ENCODE peak calls at places on chromosomes 2 and 18, in six cellular contexts. One of them, this sample, is unnamed.

GRCh38 chr2:194999771-195000170 is 657.3 kb upstream of the SLC39A10 start:
- DNase-seq in mesendoderm: no peak
- DNase-seq in IMR-90: no peak
- DNase-seq in neuronal stem cell: no peak
- DNase-seq in H9: no peak
- DNase-seq in H1: no peak
- DNase-seq in this sample: no peak

GRCh38 chr2:149038442-149039212 is at the start of gene LYPD6B:
- DNase-seq in mesendoderm: peak
- DNase-seq in IMR-90: no peak
- DNase-seq in neuronal stem cell: no peak
- DNase-seq in H9: peak
- DNase-seq in H1: peak
- DNase-seq in this sample: peak

GRCh38 chr2:30708491-30709290 is 98.6 kb downstream of the CAPN13 start:
- DNase-seq in mesendoderm: no peak
- DNase-seq in IMR-90: peak
- DNase-seq in neuronal stem cell: no peak
- DNase-seq in H9: peak
- DNase-seq in H1: peak
- DNase-seq in this sample: peak

GRCh38 chr2:231602874-231603467 is 10.3 kb downstream of the TEX44 start:
- DNase-seq in mesendoderm: no peak
- DNase-seq in IMR-90: no peak
- DNase-seq in neuronal stem cell: no peak
- DNase-seq in H9: no peak
- DNase-seq in H1: no peak
- DNase-seq in this sample: peak

GRCh38 chr2:127573298-127573697 is 37.8 kb downstream of the MYO7B start:
- DNase-seq in mesendoderm: no peak
- DNase-seq in IMR-90: no peak
- DNase-seq in neuronal stem cell: no peak
- DNase-seq in H9: no peak
- DNase-seq in H1: peak
- DNase-seq in this sample: no peak

GRCh38 chr18:7221424-7222155 is 9.3 kb upstream of the LRRC30 start:
- DNase-seq in mesendoderm: peak
- DNase-seq in IMR-90: peak
- DNase-seq in neuronal stem cell: peak
- DNase-seq in H9: peak
- DNase-seq in H1: peak
- DNase-seq in this sample: peak

GRCh38 chr2:102387763-102388546 is 32.4 kb downstream of the IL18R1 start:
- DNase-seq in mesendoderm: no peak
- DNase-seq in IMR-90: no peak
- DNase-seq in neuronal stem cell: no peak
- DNase-seq in H9: no peak
- DNase-seq in H1: no peak
- DNase-seq in this sample: no peak

GRCh38 chr2:18924905-18925691 is 335.7 kb upstream of the NT5C1B start:
- DNase-seq in mesendoderm: peak
- DNase-seq in IMR-90: peak
- DNase-seq in neuronal stem cell: no peak
- DNase-seq in H9: no peak
- DNase-seq in H1: no peak
- DNase-seq in this sample: no peak

GRCh38 chr18:48367557-48367956 is 41.6 kb downstream of the ZBTB7C start:
- DNase-seq in mesendoderm: no peak
- DNase-seq in IMR-90: no peak
- DNase-seq in neuronal stem cell: no peak
- DNase-seq in H9: peak
- DNase-seq in H1: no peak
- DNase-seq in this sample: no peak

GRCh38 chr18:55830490-55830889 is 242.5 kb upstream of the TCF4 start:
- DNase-seq in mesendoderm: no peak
- DNase-seq in IMR-90: no peak
- DNase-seq in neuronal stem cell: no peak
- DNase-seq in H9: no peak
- DNase-seq in H1: no peak
- DNase-seq in this sample: peak

GRCh38 chr2:45643543-45644542 is 7.6 kb upstream of the PRKCE start:
- DNase-seq in mesendoderm: peak
- DNase-seq in IMR-90: peak
- DNase-seq in neuronal stem cell: peak
- DNase-seq in H9: peak
- DNase-seq in H1: peak
- DNase-seq in this sample: peak

GRCh38 chr2:191150451-191151314 is at the start of gene STAT4:
- DNase-seq in mesendoderm: peak
- DNase-seq in IMR-90: peak
- DNase-seq in neuronal stem cell: no peak
- DNase-seq in H9: peak
- DNase-seq in H1: peak
- DNase-seq in this sample: peak

GRCh38 chr2:144682248-144682647 is 162.3 kb upstream of the ZEB2 start:
- DNase-seq in mesendoderm: no peak
- DNase-seq in IMR-90: no peak
- DNase-seq in neuronal stem cell: no peak
- DNase-seq in H9: no peak
- DNase-seq in H1: no peak
- DNase-seq in this sample: no peak

GRCh38 chr2:6986251-6986893 is 69.2 kb downstream of the RNF144A start:
- DNase-seq in mesendoderm: peak
- DNase-seq in IMR-90: no peak
- DNase-seq in neuronal stem cell: peak
- DNase-seq in H9: no peak
- DNase-seq in H1: no peak
- DNase-seq in this sample: no peak

DNA sequence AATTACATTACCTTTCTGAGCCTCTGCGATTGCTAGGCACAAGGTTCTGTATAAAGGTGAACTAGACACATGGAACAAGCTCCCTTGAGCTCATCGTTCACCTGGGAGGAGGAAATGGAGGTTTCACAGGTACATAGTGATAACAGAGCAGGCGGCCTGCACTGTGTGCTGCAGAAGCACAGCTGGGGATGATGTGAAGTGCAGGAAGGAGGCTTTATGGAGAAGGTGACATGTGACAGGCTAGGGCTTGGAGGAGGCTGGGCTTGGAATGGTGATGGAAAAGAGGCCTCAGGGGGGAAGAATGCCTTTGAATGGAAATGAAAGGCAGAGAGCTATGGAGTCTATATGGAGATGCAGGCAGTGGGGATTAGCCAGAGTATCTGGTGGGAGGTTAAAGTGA is 22.9 kb downstream of the MARCHF4 start:
- DNase-seq in mesendoderm: peak
- DNase-seq in IMR-90: no peak
- DNase-seq in neuronal stem cell: no peak
- DNase-seq in H9: peak
- DNase-seq in H1: no peak
- DNase-seq in this sample: no peak
- H3K23ac ChIP-seq in mesendoderm: no peak
- H3K23ac ChIP-seq in IMR-90: no peak
- H3K23ac ChIP-seq in neuronal stem cell: no peak
- H3K23ac ChIP-seq in H9: no peak
- H3K23ac ChIP-seq in H1: no peak
- H3K23ac ChIP-seq in this sample: no peak

GRCh38 chr2:234488913-234489451 is 7.9 kb downstream of the ARL4C start:
- DNase-seq in mesendoderm: no peak
- DNase-seq in IMR-90: no peak
- DNase-seq in neuronal stem cell: no peak
- DNase-seq in H9: no peak
- DNase-seq in H1: no peak
- DNase-seq in this sample: no peak
- H4K8ac ChIP-seq in mesendoderm: no peak
- H4K8ac ChIP-seq in IMR-90: no peak
- H4K8ac ChIP-seq in neuronal stem cell: no peak
- H4K8ac ChIP-seq in H9: no peak
- H4K8ac ChIP-seq in H1: no peak
- H4K8ac ChIP-seq in this sample: no peak

GRCh38 chr18:3450358-3451107 is 561 bp downstream of the TGIF1 start:
- DNase-seq in mesendoderm: no peak
- DNase-seq in IMR-90: peak
- DNase-seq in neuronal stem cell: peak
- DNase-seq in H9: no peak
- DNase-seq in H1: no peak
- DNase-seq in this sample: peak
- H3K23ac ChIP-seq in mesendoderm: peak
- H3K23ac ChIP-seq in IMR-90: peak
- H3K23ac ChIP-seq in neuronal stem cell: peak
- H3K23ac ChIP-seq in H9: no peak
- H3K23ac ChIP-seq in H1: no peak
- H3K23ac ChIP-seq in this sample: no peak

DNA sequence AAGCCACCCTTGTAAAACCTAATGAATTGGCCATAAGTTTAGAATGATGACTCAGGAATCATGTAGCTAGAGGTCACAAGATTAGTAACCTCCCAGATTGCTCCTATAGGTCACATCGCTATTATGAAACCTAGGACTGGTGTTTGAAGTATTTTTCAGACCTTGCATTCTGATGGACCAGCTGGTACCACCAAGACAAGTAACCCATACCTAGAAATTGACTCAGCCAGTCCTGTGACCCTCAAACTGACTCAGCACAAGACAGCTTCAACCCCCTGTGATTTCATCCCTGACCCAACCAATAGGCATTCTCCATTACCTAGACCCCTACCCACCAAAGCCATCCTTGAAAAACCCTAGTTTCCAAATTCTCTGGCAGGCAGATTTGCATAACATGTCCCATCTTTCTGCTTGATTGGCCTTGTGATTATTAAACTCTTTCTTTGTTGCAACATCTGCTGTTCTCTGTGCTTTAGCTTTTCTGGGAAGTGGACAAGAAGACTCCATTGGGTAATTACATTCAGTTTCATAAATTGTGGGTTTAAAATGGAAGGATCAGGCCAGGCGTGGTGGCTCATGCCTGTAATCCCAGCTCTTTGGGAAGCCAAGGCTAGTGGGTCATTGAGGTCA is 254.9 kb downstream of the IRS1 start:
- DNase-seq in mesendoderm: no peak
- DNase-seq in IMR-90: peak
- DNase-seq in neuronal stem cell: no peak
- DNase-seq in H9: no peak
- DNase-seq in H1: no peak
- DNase-seq in this sample: no peak
- H4K8ac ChIP-seq in mesendoderm: no peak
- H4K8ac ChIP-seq in IMR-90: peak
- H4K8ac ChIP-seq in neuronal stem cell: no peak
- H4K8ac ChIP-seq in H9: no peak
- H4K8ac ChIP-seq in H1: no peak
- H4K8ac ChIP-seq in this sample: no peak

GRCh38 chr2:64653174-64654062 is at the start of gene SERTAD2:
- DNase-seq in mesendoderm: peak
- DNase-seq in IMR-90: peak
- DNase-seq in neuronal stem cell: peak
- DNase-seq in H9: peak
- DNase-seq in H1: peak
- DNase-seq in this sample: peak
- H3K23ac ChIP-seq in mesendoderm: peak
- H3K23ac ChIP-seq in IMR-90: peak
- H3K23ac ChIP-seq in neuronal stem cell: peak
- H3K23ac ChIP-seq in H9: no peak
- H3K23ac ChIP-seq in H1: no peak
- H3K23ac ChIP-seq in this sample: no peak

GRCh38 chr2:23351388-23352141 is 33.4 kb upstream of the KLHL29 start:
- DNase-seq in mesendoderm: peak
- DNase-seq in IMR-90: peak
- DNase-seq in neuronal stem cell: peak
- DNase-seq in H9: peak
- DNase-seq in H1: peak
- DNase-seq in this sample: peak

GRCh38 chr2:23349508-23349907 is 35.5 kb upstream of the KLHL29 start:
- DNase-seq in mesendoderm: no peak
- DNase-seq in IMR-90: no peak
- DNase-seq in neuronal stem cell: no peak
- DNase-seq in H9: no peak
- DNase-seq in H1: no peak
- DNase-seq in this sample: no peak

GRCh38 chr2:23347516-23348481 is 37.2 kb upstream of the KLHL29 start:
- DNase-seq in mesendoderm: no peak
- DNase-seq in IMR-90: no peak
- DNase-seq in neuronal stem cell: no peak
- DNase-seq in H9: no peak
- DNase-seq in H1: no peak
- DNase-seq in this sample: no peak

GRCh38 chr2:23350026-23350791 is 34.8 kb upstream of the KLHL29 start:
- DNase-seq in mesendoderm: no peak
- DNase-seq in IMR-90: no peak
- DNase-seq in neuronal stem cell: no peak
- DNase-seq in H9: no peak
- DNase-seq in H1: no peak
- DNase-seq in this sample: no peak

DNA sequence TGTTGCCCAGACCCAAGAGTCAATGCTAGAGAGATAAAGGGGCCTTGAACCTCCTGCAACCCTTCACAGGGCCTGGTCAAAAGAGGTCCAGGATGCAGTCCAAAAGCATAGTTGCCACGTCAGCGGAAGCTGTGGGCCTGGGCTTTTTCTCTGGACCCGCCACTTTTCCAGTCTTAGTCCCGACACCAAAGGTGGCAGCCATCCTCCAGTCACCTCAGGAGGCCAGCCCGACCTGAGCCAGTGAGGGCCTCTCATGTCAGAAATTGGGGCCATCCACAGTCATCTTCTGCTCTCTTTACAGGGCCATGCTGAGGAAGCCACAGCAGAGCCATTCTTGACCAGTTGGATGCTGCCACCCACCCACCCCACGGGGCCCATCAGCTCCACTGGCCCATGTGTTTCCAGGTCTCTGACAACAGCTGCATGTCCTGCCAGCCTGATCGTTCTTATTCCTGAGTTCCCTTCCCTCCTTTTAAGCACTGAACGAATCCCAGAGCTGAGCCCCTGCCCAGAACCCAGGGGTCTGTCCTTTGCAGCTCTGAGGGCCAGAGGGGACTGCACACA is 34.1 kb upstream of the KLHL29 start:
- DNase-seq in mesendoderm: no peak
- DNase-seq in IMR-90: no peak
- DNase-seq in neuronal stem cell: no peak
- DNase-seq in H9: no peak
- DNase-seq in H1: no peak
- DNase-seq in this sample: no peak
- H4K8ac ChIP-seq in mesendoderm: no peak
- H4K8ac ChIP-seq in IMR-90: no peak
- H4K8ac ChIP-seq in neuronal stem cell: no peak
- H4K8ac ChIP-seq in H9: no peak
- H4K8ac ChIP-seq in H1: peak
- H4K8ac ChIP-seq in this sample: peak

DNA sequence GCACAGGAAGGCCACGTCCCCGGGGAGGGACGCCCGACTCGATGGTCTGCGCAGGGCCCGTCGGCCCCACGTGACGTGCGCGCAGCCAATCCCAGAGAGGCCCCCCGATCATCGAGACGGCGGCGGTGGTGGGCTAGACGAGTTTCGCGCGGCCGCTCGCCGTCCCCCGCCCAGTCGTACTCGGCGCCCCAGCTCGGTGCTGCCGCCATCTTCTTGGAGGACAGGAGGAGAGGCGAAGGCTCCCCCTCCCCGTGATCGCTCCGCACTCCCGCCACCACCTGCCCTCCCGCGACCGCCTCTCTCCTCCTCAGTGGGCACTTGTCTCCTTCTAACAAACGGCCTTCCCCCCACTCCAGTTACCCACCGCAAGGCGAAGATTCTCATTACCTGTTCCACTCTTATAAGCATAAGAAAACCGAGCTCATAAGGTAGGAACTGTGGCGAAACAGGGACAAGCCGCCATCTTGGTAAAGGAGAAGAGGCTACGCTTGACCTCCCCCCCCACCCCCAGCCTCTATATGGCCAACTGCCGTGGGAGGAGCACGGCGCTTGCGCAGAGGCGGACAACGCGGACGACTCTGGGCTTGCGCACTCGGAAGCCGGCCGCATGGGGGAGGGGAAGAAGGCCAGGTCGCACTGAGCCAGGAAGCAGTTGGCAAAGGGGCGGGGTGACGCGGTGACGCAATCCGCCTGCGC is at the start of gene HDLBP:
- DNase-seq in mesendoderm: peak
- DNase-seq in IMR-90: peak
- DNase-seq in neuronal stem cell: peak
- DNase-seq in H9: peak
- DNase-seq in H1: peak
- DNase-seq in this sample: peak
- H3K23ac ChIP-seq in mesendoderm: peak
- H3K23ac ChIP-seq in IMR-90: peak
- H3K23ac ChIP-seq in neuronal stem cell: peak
- H3K23ac ChIP-seq in H9: no peak
- H3K23ac ChIP-seq in H1: no peak
- H3K23ac ChIP-seq in this sample: peak

This sample was measured in trophoblast cell.